ENCODE peak calls at places on chromosomes 3 and 15, in six cellular contexts. O is neural progenitor cell; F is foreskin melanocyte; I is stimulated activated CD8-positive, alpha-beta memory T cell treated with anti-CD3 and anti-CD28 coated beads, Interleukin-4, amount 100 ng/mL, for 1 hour; U is pancreas; E is NCI-H1092 treated with DMSO at 0.1 percent for 48 hours. Q is an unnamed sample.

GRCh38 chr3:15361494-15362214 is 29.3 kb upstream of the SH3BP5 start:
- DNase-seq in E (no peak), F (no peak), I (no peak), U (no peak), O (peak; percentile 66), Q (no peak)

GRCh38 chr3:94360982-94361381 is 298.1 kb downstream of the NSUN3 start:
- DNase-seq in U (no peak), O (no peak), E (no peak), I (no peak), F (no peak), Q (no peak)

GRCh38 chr3:72299321-72299802 is 514.4 kb upstream of the PROK2 start:
- DNase-seq in O (no peak), F (no peak), I (no peak), E (peak; percentile 43), U (no peak), Q (no peak)

GRCh38 chr3:414063-414462 is 217.5 kb downstream of the CHL1 start:
- DNase-seq in I (no peak), O (peak; percentile 18), E (peak; percentile 3), F (no peak), U (no peak), Q (no peak)

GRCh38 chr3:149783576-149783975 is 8.8 kb downstream of the ANKUB1 start:
- DNase-seq in F (no peak), E (no peak), I (no peak), U (no peak), O (no peak), Q (no peak)

GRCh38 chr3:183493296-183494045 is 62.0 kb downstream of the KLHL6 start:
- DNase-seq in F (no peak), E (no peak), U (no peak), I (no peak), O (no peak), Q (no peak)

GRCh38 chr15:22980189-22981136 is at the start of gene CYFIP1:
- DNase-seq in F (peak; percentile 56), O (peak; percentile 85), U (peak; percentile 89), E (peak; percentile 7), I (no peak), Q (no peak)

GRCh38 chr3:178518660-178519396 is 17.4 kb upstream of the KCNMB2 start:
- DNase-seq in E (no peak), U (no peak), O (no peak), I (no peak), F (no peak), Q (no peak)

GRCh38 chr15:74870496-74871213 is 2.5 kb downstream of the SCAMP2 start:
- DNase-seq in O (no peak), F (no peak), E (no peak), U (no peak), I (no peak), Q (no peak)

GRCh38 chr3:101131767-101132166 is 138.5 kb upstream of the ABI3BP start:
- DNase-seq in O (no peak), F (no peak), U (no peak), E (no peak), I (no peak), Q (no peak)

GRCh38 chr3:50577348-50577747 is 8.0 kb downstream of the HEMK1 start:
- DNase-seq in O (no peak), I (no peak), U (no peak), F (no peak), E (no peak), Q (no peak)

GRCh38 chr15:81411056-81411455 is 37.0 kb upstream of the TMC3 start:
- DNase-seq in E (no peak), U (no peak), F (no peak), O (peak; percentile 20), I (no peak), Q (no peak)

GRCh38 chr3:117752984-117753717 is 1043.6 kb downstream of the TUSC7 start:
- DNase-seq in O (no peak), E (no peak), U (no peak), I (no peak), F (no peak), Q (no peak)

GRCh38 chr3:72345237-72345878 is 502.9 kb downstream of the SHQ1 start:
- DNase-seq in E (no peak), F (peak; percentile 70), O (no peak), I (no peak), U (no peak), Q (no peak)

GRCh38 chr3:128546646-128547045 is 53.6 kb upstream of the GATA2 start:
- DNase-seq in E (no peak), O (no peak), U (no peak), I (no peak), F (no peak), Q (no peak)

GRCh38 chr3:109973733-109974132 is 636.4 kb upstream of the DPPA4 start:
- DNase-seq in U (no peak), I (no peak), F (no peak), E (no peak), O (no peak), Q (no peak)

GRCh38 chr3:105526349-105527111 is 159.8 kb downstream of the ALCAM start:
- DNase-seq in E (peak; percentile 49), O (peak; percentile 21), U (no peak), I (no peak), F (no peak), Q (no peak)

Q was measured in central memory CD8-positive, alpha-beta T cell.